ENCODE peak calls at places on chromosomes 11 and 22, in eight cellular contexts. L is A549, G is cardiac muscle cell, S is heart right ventricle, C is thoracic aorta, N is pancreas, D is H9, U is endothelial cell of umbilical vein. B is an unnamed sample.

GRCh38 chr11:58945663-58946062 is 6.4 kb downstream of the GLYATL1 start:
- DNase-seq in N (no peak), G (no peak), U (no peak), D (no peak), L (no peak), C (no peak), S (no peak), B (no peak)

GRCh38 chr11:19976281-19976941 is 183.9 kb downstream of the DBX1 start:
- DNase-seq in C (no peak), U (no peak), G (no peak), S (no peak), N (no peak), L (no peak), D (no peak), B (no peak)

GRCh38 chr22:17143826-17144225 is 15.3 kb downstream of the HDHD5 start:
- DNase-seq in L (no peak), S (no peak), G (no peak), U (no peak), N (no peak), C (no peak), D (no peak), B (no peak)

GRCh38 chr11:102560555-102561011 is 30.0 kb upstream of the MMP7 start:
- DNase-seq in G (peak; percentile 79), U (no peak), L (no peak), S (no peak), D (no peak), C (no peak), N (no peak), B (no peak)

GRCh38 chr11:43681543-43681942 is 1.0 kb downstream of the HSD17B12 start:
- DNase-seq in U (no peak), L (peak; percentile 40), C (no peak), N (no peak), D (no peak), G (peak; percentile 26), S (no peak), B (no peak)

GRCh38 chr11:35066783-35067476 is 72.0 kb upstream of the CD44 start:
- DNase-seq in G (peak; percentile 19), C (no peak), D (no peak), U (no peak), S (no peak), N (no peak), L (no peak), B (no peak)

GRCh38 chr11:69055598-69056516 is 7.1 kb downstream of the TPCN2 start:
- DNase-seq in U (no peak), L (no peak), C (no peak), G (no peak), S (no peak), D (no peak), N (no peak), B (peak; percentile 83)

GRCh38 chr11:11218287-11218986 is 134.6 kb downstream of the CSNK2A3 start:
- DNase-seq in D (no peak), U (no peak), N (peak; percentile 62), G (no peak), L (no peak), C (no peak), S (peak; percentile 61), B (no peak)

GRCh38 chr22:29144786-29145160 is 60.9 kb upstream of the EMID1 start:
- DNase-seq in U (no peak), D (no peak), L (no peak), N (no peak), S (no peak), C (no peak), G (no peak), B (no peak)

GRCh38 chr11:74826901-74827300 is 78.3 kb downstream of the RNF169 start:
- DNase-seq in L (peak; percentile 26), U (no peak), N (no peak), S (no peak), G (no peak), D (no peak), C (no peak), B (no peak)

GRCh38 chr11:96132437-96132836 is 208.5 kb upstream of the MTMR2 start:
- DNase-seq in U (no peak), L (no peak), S (no peak), N (no peak), G (no peak), C (no peak), D (no peak), B (no peak)

GRCh38 chr11:95154514-95154913 is 64.9 kb downstream of the ENDOD1 start:
- DNase-seq in S (no peak), N (no peak), C (no peak), L (peak; percentile 62), U (peak; percentile 36), G (peak; percentile 74), D (peak; percentile 74), B (no peak)

GRCh38 chr11:1916132-1916985 is 3.1 kb upstream of the TNNT3 start:
- DNase-seq in U (no peak), L (no peak), D (no peak), S (peak; percentile 23), N (peak; percentile 30), G (no peak), C (no peak), B (no peak)

GRCh38 chr11:65382804-65383368 is 440 bp upstream of the SLC25A45 start:
- DNase-seq in N (peak; percentile 96), D (peak; percentile 26), U (no peak), C (no peak), G (no peak), L (no peak), S (no peak), B (no peak)

GRCh38 chr11:85844439-85845051 is 10.6 kb upstream of the CCDC83 start:
- DNase-seq in L (peak; percentile 89), U (no peak), C (no peak), N (no peak), D (no peak), S (no peak), G (no peak), B (no peak)

GRCh38 chr11:65547446-65548125 is 10.6 kb downstream of the LTBP3 start:
- DNase-seq in N (peak; percentile 54), G (no peak), S (no peak), D (no peak), L (no peak), C (no peak), U (no peak), B (no peak)

GRCh38 chr22:26672060-26672471 is 14.7 kb downstream of the MIAT start:
- DNase-seq in S (no peak), C (no peak), G (no peak), U (no peak), D (no peak), L (no peak), N (no peak), B (no peak)
- H3K4me1 ChIP-seq in S (peaks cover 8% of the 10 kb centered on the region), C (peaks cover 35% of the 10 kb centered on the region), G (peaks cover 7% of the 10 kb centered on the region), U (peaks cover 21% of the 10 kb centered on the region), D (peaks cover 7% of the 10 kb centered on the region), L (peaks cover 18% of the 10 kb centered on the region), N (peaks cover 17% of the 10 kb centered on the region), B (peaks cover 19% of the 10 kb centered on the region)

GRCh38 chr11:55357560-55358184 is 10.1 kb upstream of the OR4A15 start:
- DNase-seq in D (no peak), S (no peak), N (no peak), G (no peak), U (no peak), C (no peak), L (peak; percentile 12), B (no peak)
- H3K9me3 ChIP-seq in D (peaks cover 94% of the 10 kb centered on the region), S (no peaks in the 10 kb centered on the region), N (no peaks in the 10 kb centered on the region), G (no peaks in the 10 kb centered on the region), U (peaks cover 3% of the 10 kb centered on the region), C (no peaks in the 10 kb centered on the region), L (peaks cover 2% of the 10 kb centered on the region), B (no peaks in the 10 kb centered on the region)

DNA sequence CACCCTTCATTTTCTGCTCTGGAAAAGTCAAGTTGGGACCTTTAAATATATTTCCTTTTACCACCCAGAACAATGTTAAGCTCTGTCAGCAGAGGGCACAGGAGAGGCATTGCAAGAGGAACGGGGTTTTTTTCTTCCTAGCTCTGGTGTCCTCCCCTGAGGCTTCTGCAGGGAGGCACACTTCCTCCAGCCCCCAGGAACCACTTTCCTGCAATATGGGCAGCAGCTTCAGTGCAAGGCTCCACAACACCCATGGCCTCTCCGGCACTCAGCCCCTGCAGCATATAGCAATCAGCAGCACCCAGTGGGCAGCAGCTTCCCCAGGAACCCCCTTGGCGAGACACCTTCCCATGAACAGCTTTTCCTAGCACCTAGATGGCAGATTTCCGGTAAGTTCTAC is 101.4 kb downstream of the SYT9 start:
- DNase-seq in U (peak; percentile 24), G (peak; percentile 30), C (no peak), S (no peak), N (no peak), L (peak; percentile 43), D (peak; percentile 64), B (no peak)
- TF ChIP-seq CTCF in U (peak; percentile 37), G (peak; percentile 45), C (no peak), S (no peak), N (no peak), L (peak; percentile 53), D (peak; percentile 78), B (no peak)

DNA sequence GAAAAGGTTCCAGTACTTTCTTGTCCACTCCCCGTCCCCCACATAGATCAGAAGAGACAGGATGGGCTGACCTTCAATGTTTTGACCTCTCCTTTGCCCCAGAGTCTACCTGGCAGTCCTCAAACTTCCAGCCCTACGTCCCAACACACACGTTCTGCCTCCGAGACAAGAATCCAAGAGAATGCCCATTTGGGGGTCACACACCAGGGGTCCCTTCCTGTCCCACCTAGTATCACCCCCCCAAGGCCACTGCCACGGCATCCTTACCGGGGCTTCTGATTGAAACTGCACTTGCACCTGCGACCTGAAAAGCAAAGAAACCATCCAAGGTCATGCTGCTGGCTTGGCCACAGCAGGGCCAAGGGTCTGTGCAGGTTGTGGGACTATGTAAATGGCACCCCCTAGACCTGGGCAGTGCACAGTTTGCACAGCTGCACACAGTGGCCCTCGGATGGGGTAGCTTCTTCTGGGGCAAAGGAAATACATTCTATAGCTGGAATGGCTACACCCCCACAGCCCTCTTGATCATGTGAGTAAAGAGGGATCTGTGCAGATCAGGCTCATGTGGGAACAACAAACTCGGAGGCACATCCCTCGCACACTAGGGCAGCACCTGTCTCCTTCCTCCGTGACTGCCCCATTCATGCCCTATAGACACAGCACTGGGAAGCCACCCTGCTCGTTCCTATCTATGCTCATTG is 16.5 kb upstream of the FXYD2 start:
- DNase-seq in N (no peak), C (no peak), D (no peak), S (no peak), G (no peak), L (no peak), U (no peak), B (no peak)
- H3K4me1 ChIP-seq in N (no peaks in the 10 kb centered on the region), C (no peaks in the 10 kb centered on the region), D (no peaks in the 10 kb centered on the region), S (no peaks in the 10 kb centered on the region), G (no peaks in the 10 kb centered on the region), L (no peaks in the 10 kb centered on the region), U (no peaks in the 10 kb centered on the region), B (no peaks in the 10 kb centered on the region)

GRCh38 chr11:81673001-81673400 is 1060.7 kb downstream of the FAM181B start:
- DNase-seq in S (no peak), N (no peak), G (peak; percentile 22), L (no peak), D (no peak), C (no peak), U (no peak), B (no peak)
- H3K9me3 ChIP-seq in S (no peaks in the 10 kb centered on the region), N (no peaks in the 10 kb centered on the region), G (no peaks in the 10 kb centered on the region), L (no peaks in the 10 kb centered on the region), D (no peaks in the 10 kb centered on the region), C (no peaks in the 10 kb centered on the region), U (no peaks in the 10 kb centered on the region), B (no peaks in the 10 kb centered on the region)

B was measured in ascending aorta.